ENCODE peak calls at places on chromosomes 11 and 22, in nine cellular contexts. O is EL; V is adrenal gland; A is retinal pigment epithelial cell; H is hypothalamus; B is HEK293T; C is Daoy; T is naive thymus-derived CD4-positive, alpha-beta T cell; E is heart right ventricle. D is an unnamed sample.

GRCh38 chr22:20656902-20657836 is 116.7 kb upstream of the SERPIND1 start:
- DNase-seq in O (no peak), V (no peak), E (no peak), H (no peak), B (no peak), T (no peak), C (peak), A (no peak), D (peak)

GRCh38 chr22:42364641-42365336 is 67.4 kb downstream of the NFAM1 start:
- DNase-seq in V (no peak), B (no peak), A (no peak), E (peak), T (no peak), O (peak), C (peak), H (no peak), D (no peak)

GRCh38 chr11:107359701-107360100 is 97.9 kb downstream of the CWF19L2 start:
- DNase-seq in B (no peak), H (no peak), V (no peak), O (peak), T (no peak), E (no peak), A (no peak), C (no peak), D (no peak)

GRCh38 chr22:44729391-44730012 is 22.9 kb upstream of the ARHGAP8 start:
- DNase-seq in A (no peak), C (no peak), V (peak), T (no peak), H (peak), B (no peak), O (no peak), E (peak), D (no peak)

GRCh38 chr22:46827072-46827780 is 64.8 kb downstream of the TBC1D22A start:
- DNase-seq in B (no peak), A (no peak), T (no peak), V (no peak), C (no peak), H (no peak), E (no peak), O (no peak), D (no peak)

GRCh38 chr11:29914203-29914930 is 102.5 kb downstream of the KCNA4 start:
- DNase-seq in A (no peak), O (peak), H (no peak), V (peak), E (no peak), B (no peak), C (no peak), T (no peak), D (no peak)

GRCh38 chr11:18633256-18634139 is 644 bp downstream of the SPTY2D1 start:
- DNase-seq in A (peak), H (no peak), T (no peak), B (no peak), C (no peak), O (peak), V (no peak), E (peak), D (peak)

GRCh38 chr11:131465746-131466145 is 95.3 kb downstream of the NTM start:
- DNase-seq in H (no peak), A (no peak), C (no peak), E (no peak), B (no peak), V (no peak), O (no peak), T (no peak), D (no peak)

GRCh38 chr11:33303541-33303940 is 46.4 kb downstream of the HIPK3 start:
- DNase-seq in T (no peak), O (no peak), A (no peak), B (no peak), H (no peak), C (no peak), V (no peak), E (no peak), D (no peak)

GRCh38 chr11:66787934-66788758 is 55.1 kb upstream of the RCE1 start:
- DNase-seq in E (no peak), C (no peak), O (no peak), B (no peak), V (peak), A (peak), H (no peak), T (no peak), D (no peak)

GRCh38 chr11:86627776-86628455 is 44.5 kb downstream of the ME3 start:
- DNase-seq in V (no peak), E (no peak), B (no peak), A (no peak), H (no peak), T (no peak), O (no peak), C (no peak), D (no peak)

GRCh38 chr22:31629741-31630184 is 32.3 kb downstream of the PISD start:
- DNase-seq in T (no peak), E (no peak), V (no peak), O (no peak), C (no peak), H (no peak), B (no peak), A (no peak), D (no peak)

GRCh38 chr11:2590131-2590950 is 109.5 kb downstream of the KCNQ1OT1 start:
- DNase-seq in A (no peak), V (no peak), E (no peak), C (no peak), B (peak), T (no peak), H (no peak), O (no peak), D (no peak)

GRCh38 chr11:14643697-14644395 is at the start of gene PDE3B:
- DNase-seq in B (peak), T (peak), O (peak), C (peak), V (peak), E (peak), H (no peak), A (no peak), D (peak)

GRCh38 chr22:40423246-40423753 is 52.9 kb downstream of the SGSM3 start:
- DNase-seq in A (no peak), B (no peak), V (no peak), H (no peak), T (no peak), C (no peak), E (no peak), O (no peak), D (no peak)

GRCh38 chr11:19200410-19201201 is 1.2 kb downstream of the CSRP3 start:
- DNase-seq in A (peak), H (no peak), E (no peak), C (peak), V (no peak), T (no peak), O (peak), B (no peak), D (no peak)

GRCh38 chr11:17508306-17508705 is 31.7 kb upstream of the ABCC8 start:
- DNase-seq in V (no peak), E (no peak), T (no peak), O (peak), C (peak), B (no peak), A (no peak), H (no peak), D (no peak)

GRCh38 chr22:39514373-39514973 is 5.9 kb upstream of the ATF4 start:
- DNase-seq in E (peak), B (peak), V (peak), A (no peak), H (no peak), O (peak), T (peak), C (no peak), D (peak)

GRCh38 chr11:2525941-2526807 is 81.4 kb downstream of the KCNQ1 start:
- DNase-seq in T (peak), H (no peak), A (no peak), V (peak), O (no peak), C (peak), E (no peak), B (no peak), D (no peak)

GRCh38 chr22:26768986-26769385 is 111.6 kb downstream of the MIAT start:
- DNase-seq in E (no peak), V (no peak), H (no peak), O (no peak), T (no peak), C (no peak), B (no peak), A (no peak), D (no peak)

GRCh38 chr22:23604939-23605712 is 25.0 kb upstream of the IGLL1 start:
- DNase-seq in H (no peak), O (no peak), T (no peak), B (no peak), A (no peak), V (no peak), E (no peak), C (no peak), D (no peak)